ENCODE peak calls at places on chromosomes 1 and 21, in nine cellular contexts. One of them, this sample, is unnamed. For H3K9me2, the result is how much of the 10 kb centered on the place peaks cover.

GRCh38 chr1:20430355-20431290 is 55.4 kb downstream of the CAMK2N1 start:
- DNase-seq in GM23338: peak
- DNase-seq in OCI-LY7: peak
- DNase-seq in SK-N-SH: peak
- DNase-seq in hepatocyte: peak
- DNase-seq in PC-3: peak
- DNase-seq in GM23248: peak
- DNase-seq in MM.1S: no peak
- DNase-seq in HCT116: no peak
- DNase-seq in this sample: peak

GRCh38 chr1:104028670-104029069 is 279.0 kb downstream of the AMY1C start:
- DNase-seq in PC-3: no peak
- DNase-seq in GM23248: no peak
- DNase-seq in SK-N-SH: no peak
- DNase-seq in HCT116: no peak
- DNase-seq in MM.1S: peak
- DNase-seq in GM23338: no peak
- DNase-seq in hepatocyte: no peak
- DNase-seq in OCI-LY7: no peak
- DNase-seq in this sample: no peak

GRCh38 chr1:211092955-211093354 is 41.0 kb downstream of the KCNH1 start:
- DNase-seq in HCT116: no peak
- DNase-seq in PC-3: no peak
- DNase-seq in SK-N-SH: no peak
- DNase-seq in hepatocyte: no peak
- DNase-seq in OCI-LY7: no peak
- DNase-seq in MM.1S: no peak
- DNase-seq in GM23338: no peak
- DNase-seq in GM23248: no peak
- DNase-seq in this sample: no peak

GRCh38 chr1:227891955-227892871 is 55.5 kb downstream of the WNT9A start:
- DNase-seq in MM.1S: no peak
- DNase-seq in GM23248: no peak
- DNase-seq in OCI-LY7: no peak
- DNase-seq in SK-N-SH: peak
- DNase-seq in HCT116: no peak
- DNase-seq in hepatocyte: no peak
- DNase-seq in GM23338: peak
- DNase-seq in PC-3: no peak
- DNase-seq in this sample: no peak

GRCh38 chr1:20587639-20588017 is 1.3 kb upstream of the CDA start:
- DNase-seq in HCT116: no peak
- DNase-seq in MM.1S: no peak
- DNase-seq in PC-3: peak
- DNase-seq in GM23338: no peak
- DNase-seq in hepatocyte: no peak
- DNase-seq in OCI-LY7: no peak
- DNase-seq in SK-N-SH: no peak
- DNase-seq in GM23248: peak
- DNase-seq in this sample: no peak

GRCh38 chr21:40049031-40049958 is 182.1 kb downstream of the PCP4 start:
- DNase-seq in HCT116: no peak
- DNase-seq in GM23338: no peak
- DNase-seq in GM23248: no peak
- DNase-seq in SK-N-SH: no peak
- DNase-seq in hepatocyte: peak
- DNase-seq in PC-3: no peak
- DNase-seq in OCI-LY7: no peak
- DNase-seq in MM.1S: no peak
- DNase-seq in this sample: no peak

GRCh38 chr21:40990366-40990765 is 143.4 kb upstream of the DSCAM start:
- DNase-seq in HCT116: no peak
- DNase-seq in MM.1S: no peak
- DNase-seq in OCI-LY7: no peak
- DNase-seq in SK-N-SH: no peak
- DNase-seq in GM23338: no peak
- DNase-seq in PC-3: no peak
- DNase-seq in GM23248: no peak
- DNase-seq in hepatocyte: no peak
- DNase-seq in this sample: no peak

GRCh38 chr1:47317841-47318240 is 3.9 kb upstream of the STIL start:
- DNase-seq in SK-N-SH: no peak
- DNase-seq in PC-3: no peak
- DNase-seq in hepatocyte: no peak
- DNase-seq in OCI-LY7: no peak
- DNase-seq in HCT116: no peak
- DNase-seq in MM.1S: no peak
- DNase-seq in GM23338: no peak
- DNase-seq in GM23248: peak
- DNase-seq in this sample: no peak

GRCh38 chr1:187577625-187578024 is 748.9 kb downstream of the PLA2G4A start:
- DNase-seq in MM.1S: no peak
- DNase-seq in hepatocyte: no peak
- DNase-seq in GM23248: no peak
- DNase-seq in OCI-LY7: no peak
- DNase-seq in SK-N-SH: no peak
- DNase-seq in HCT116: no peak
- DNase-seq in PC-3: no peak
- DNase-seq in GM23338: no peak
- DNase-seq in this sample: no peak

GRCh38 chr1:208080396-208081276 is 163.5 kb downstream of the PLXNA2 start:
- DNase-seq in SK-N-SH: no peak
- DNase-seq in MM.1S: no peak
- DNase-seq in GM23248: no peak
- DNase-seq in hepatocyte: no peak
- DNase-seq in OCI-LY7: no peak
- DNase-seq in PC-3: no peak
- DNase-seq in HCT116: no peak
- DNase-seq in GM23338: no peak
- DNase-seq in this sample: no peak

GRCh38 chr1:67830226-67830625 is 3.0 kb downstream of the GNG12 start:
- DNase-seq in GM23248: peak
- DNase-seq in GM23338: no peak
- DNase-seq in hepatocyte: no peak
- DNase-seq in HCT116: no peak
- DNase-seq in MM.1S: no peak
- DNase-seq in SK-N-SH: no peak
- DNase-seq in PC-3: peak
- DNase-seq in OCI-LY7: no peak
- DNase-seq in this sample: no peak
- H3K4me2 ChIP-seq in GM23248: peak
- H3K4me2 ChIP-seq in GM23338: no peak
- H3K4me2 ChIP-seq in hepatocyte: peak
- H3K4me2 ChIP-seq in HCT116: no peak
- H3K4me2 ChIP-seq in MM.1S: no peak
- H3K4me2 ChIP-seq in SK-N-SH: peak
- H3K4me2 ChIP-seq in PC-3: peak
- H3K4me2 ChIP-seq in OCI-LY7: no peak
- H3K4me2 ChIP-seq in this sample: no peak

GRCh38 chr1:60449876-60450275 is 376.3 kb upstream of the C1orf87 start:
- DNase-seq in GM23338: no peak
- DNase-seq in GM23248: no peak
- DNase-seq in PC-3: no peak
- DNase-seq in hepatocyte: no peak
- DNase-seq in MM.1S: no peak
- DNase-seq in OCI-LY7: no peak
- DNase-seq in SK-N-SH: no peak
- DNase-seq in HCT116: no peak
- DNase-seq in this sample: no peak
- H3K9me2 ChIP-seq in GM23338: under half
- H3K9me2 ChIP-seq in GM23248: under half
- H3K9me2 ChIP-seq in PC-3: under half
- H3K9me2 ChIP-seq in hepatocyte: under half
- H3K9me2 ChIP-seq in MM.1S: under half
- H3K9me2 ChIP-seq in OCI-LY7: under half
- H3K9me2 ChIP-seq in SK-N-SH: under half
- H3K9me2 ChIP-seq in HCT116: under half
- H3K9me2 ChIP-seq in this sample: under half

GRCh38 chr1:197218857-197219256 is 49.2 kb upstream of the CRB1 start:
- DNase-seq in PC-3: no peak
- DNase-seq in SK-N-SH: no peak
- DNase-seq in OCI-LY7: no peak
- DNase-seq in GM23248: no peak
- DNase-seq in GM23338: no peak
- DNase-seq in hepatocyte: no peak
- DNase-seq in HCT116: no peak
- DNase-seq in MM.1S: no peak
- DNase-seq in this sample: no peak

GRCh38 chr1:197222780-197223179 is 45.3 kb upstream of the CRB1 start:
- DNase-seq in hepatocyte: no peak
- DNase-seq in MM.1S: no peak
- DNase-seq in PC-3: no peak
- DNase-seq in OCI-LY7: no peak
- DNase-seq in GM23338: no peak
- DNase-seq in SK-N-SH: no peak
- DNase-seq in HCT116: no peak
- DNase-seq in GM23248: no peak
- DNase-seq in this sample: no peak

GRCh38 chr1:197222025-197222685 is 45.9 kb upstream of the CRB1 start:
- DNase-seq in SK-N-SH: no peak
- DNase-seq in HCT116: no peak
- DNase-seq in OCI-LY7: no peak
- DNase-seq in GM23338: peak
- DNase-seq in MM.1S: no peak
- DNase-seq in PC-3: peak
- DNase-seq in hepatocyte: no peak
- DNase-seq in GM23248: no peak
- DNase-seq in this sample: no peak

GRCh38 chr1:197224160-197224559 is 43.9 kb upstream of the CRB1 start:
- DNase-seq in PC-3: peak
- DNase-seq in OCI-LY7: no peak
- DNase-seq in MM.1S: no peak
- DNase-seq in GM23248: peak
- DNase-seq in HCT116: no peak
- DNase-seq in hepatocyte: no peak
- DNase-seq in GM23338: no peak
- DNase-seq in SK-N-SH: peak
- DNase-seq in this sample: no peak
- H2AFZ ChIP-seq in PC-3: no peak
- H2AFZ ChIP-seq in OCI-LY7: no peak
- H2AFZ ChIP-seq in MM.1S: no peak
- H2AFZ ChIP-seq in GM23248: no peak
- H2AFZ ChIP-seq in HCT116: no peak
- H2AFZ ChIP-seq in hepatocyte: no peak
- H2AFZ ChIP-seq in GM23338: no peak
- H2AFZ ChIP-seq in SK-N-SH: no peak
- H2AFZ ChIP-seq in this sample: no peak

GRCh38 chr21:35225573-35225972 is 176.5 kb upstream of the RUNX1 start:
- DNase-seq in GM23338: no peak
- DNase-seq in HCT116: no peak
- DNase-seq in OCI-LY7: no peak
- DNase-seq in MM.1S: no peak
- DNase-seq in GM23248: no peak
- DNase-seq in SK-N-SH: no peak
- DNase-seq in PC-3: no peak
- DNase-seq in hepatocyte: no peak
- DNase-seq in this sample: no peak
- H3K4me2 ChIP-seq in GM23338: no peak
- H3K4me2 ChIP-seq in HCT116: peak
- H3K4me2 ChIP-seq in OCI-LY7: peak
- H3K4me2 ChIP-seq in MM.1S: no peak
- H3K4me2 ChIP-seq in GM23248: no peak
- H3K4me2 ChIP-seq in SK-N-SH: no peak
- H3K4me2 ChIP-seq in PC-3: peak
- H3K4me2 ChIP-seq in hepatocyte: no peak
- H3K4me2 ChIP-seq in this sample: no peak

This sample was measured in Karpas-422.